ENCODE peak calls at places on chromosome 2, in four cellular contexts. N, H, Z and E are unnamed samples.

GRCh38 chr2:70733428-70734185 is 34.4 kb downstream of the ADD2 start:
- DNase-seq in N (no peak), H (no peak), Z (no peak), E (no peak)

GRCh38 chr2:144567745-144568144 is 47.8 kb upstream of the ZEB2 start:
- DNase-seq in N (no peak), H (no peak), Z (no peak), E (no peak)

GRCh38 chr2:16330571-16331351 is 334.9 kb downstream of the CYRIA start:
- DNase-seq in N (no peak), H (no peak), Z (no peak), E (no peak)

GRCh38 chr2:237921967-237922492 is 44.8 kb upstream of the UBE2F start:
- DNase-seq in N (no peak), H (no peak), Z (no peak), E (no peak)

GRCh38 chr2:178513876-178514275 is 33.6 kb downstream of the PLEKHA3 start:
- DNase-seq in N (peak), H (no peak), Z (no peak), E (no peak)

GRCh38 chr2:220619525-220620267 is 952.4 kb downstream of the EPHA4 start:
- DNase-seq in N (no peak), H (no peak), Z (no peak), E (no peak)

GRCh38 chr2:96730212-96730611 is 9.7 kb downstream of the LMAN2L start:
- DNase-seq in N (no peak), H (no peak), Z (no peak), E (no peak)

GRCh38 chr2:12844511-12844910 is 127.8 kb downstream of the TRIB2 start:
- DNase-seq in N (no peak), H (no peak), Z (no peak), E (no peak)

GRCh38 chr2:7133521-7133920 is 216.3 kb downstream of the RNF144A start:
- DNase-seq in N (no peak), H (no peak), Z (no peak), E (no peak)